ENCODE peak calls at places on chromosomes 13 and 19, in nine cellular contexts. X is neural progenitor cell; Q is left lung; V is CD8-positive, alpha-beta T cell; D is body of pancreas; E is cardiac muscle cell; B is RWPE2; N is pancreas; F is heart right ventricle. M is an unnamed sample.
A peak's percentile ranks its signal among the peaks of the same experiment; 100 is the strongest.

GRCh38 chr19:12959482-12959881 is 2.5 kb upstream of the GADD45GIP1 start:
- DNase-seq in X (no peak), D (no peak), E (no peak), V (no peak), N (no peak), B (no peak), Q (no peak), F (no peak), M (no peak)

GRCh38 chr13:42745655-42746054 is 35.7 kb upstream of the FAM216B start:
- DNase-seq in B (no peak), D (no peak), X (no peak), V (no peak), E (no peak), F (no peak), Q (no peak), N (no peak), M (no peak)

GRCh38 chr19:14577885-14578427 is 4.9 kb upstream of the CLEC17A start:
- DNase-seq in F (no peak), X (peak; percentile 35), B (no peak), V (no peak), Q (no peak), N (no peak), D (no peak), E (no peak), M (no peak)

GRCh38 chr19:58569943-58570670 is 3.0 kb downstream of the MZF1 start:
- DNase-seq in N (no peak), Q (peak; percentile 29), V (no peak), X (no peak), D (peak; percentile 2), F (no peak), E (no peak), B (no peak), M (no peak)

GRCh38 chr13:44853641-44854040 is 135.6 kb downstream of the NUFIP1 start:
- DNase-seq in N (peak; percentile 81), X (no peak), F (no peak), E (no peak), B (no peak), Q (no peak), D (peak; percentile 94), V (no peak), M (no peak)

GRCh38 chr13:28100149-28101121 is at the start of gene FLT3:
- DNase-seq in V (no peak), Q (peak; percentile 75), B (no peak), F (peak; percentile 18), D (peak; percentile 71), N (peak; percentile 53), X (peak; percentile 82), E (peak; percentile 49), M (no peak)

GRCh38 chr19:518292-519231 is 11.3 kb downstream of the TPGS1 start:
- DNase-seq in V (peak; percentile 47), X (peak; percentile 76), D (no peak), B (no peak), E (peak; percentile 59), F (no peak), Q (no peak), N (no peak), M (no peak)

GRCh38 chr13:100530645-100531044 is 57.9 kb downstream of the GGACT start:
- DNase-seq in F (no peak), B (no peak), V (no peak), E (no peak), X (no peak), D (no peak), N (no peak), Q (no peak), M (no peak)

GRCh38 chr19:7756258-7756657 is 6.8 kb upstream of the CLEC4M start:
- DNase-seq in Q (no peak), B (no peak), N (no peak), V (no peak), E (no peak), D (no peak), X (no peak), F (no peak), M (no peak)

GRCh38 chr19:15031675-15032074 is 17.6 kb upstream of the CASP14 start:
- DNase-seq in N (no peak), Q (no peak), D (no peak), E (no peak), B (no peak), F (no peak), X (no peak), V (no peak), M (no peak)

GRCh38 chr13:42047561-42048322 is 706 bp upstream of the DGKH start:
- DNase-seq in Q (peak; percentile 56), B (no peak), N (peak; percentile 36), D (peak; percentile 45), F (peak; percentile 48), E (peak; percentile 57), V (no peak), X (peak; percentile 79), M (no peak)

GRCh38 chr19:35901854-35902661 is at the start of gene HCST:
- DNase-seq in B (no peak), Q (peak; percentile 42), E (no peak), D (peak; percentile 50), X (no peak), F (no peak), V (peak; percentile 40), N (no peak), M (no peak)

GRCh38 chr19:38255759-38256052 is 468 bp downstream of the PPP1R14A start:
- DNase-seq in E (peak; percentile 56), V (no peak), F (no peak), Q (no peak), B (no peak), X (peak; percentile 46), D (no peak), N (no peak), M (no peak)

GRCh38 chr19:51293571-51294210 is 17.8 kb upstream of the IGLON5 start:
- DNase-seq in V (no peak), B (no peak), N (no peak), D (no peak), X (no peak), Q (no peak), E (no peak), F (no peak), M (no peak)

GRCh38 chr13:100753391-100753790 is 78.8 kb upstream of the TMTC4 start:
- DNase-seq in X (no peak), E (no peak), B (no peak), N (no peak), F (no peak), D (no peak), Q (no peak), V (no peak), M (no peak)

GRCh38 chr13:26377038-26377437 is 123.1 kb downstream of the CDK8 start:
- DNase-seq in N (no peak), B (no peak), E (peak; percentile 40), Q (no peak), D (no peak), X (peak; percentile 69), V (no peak), F (no peak), M (no peak)
- TF ChIP-seq CTCF in N (no peak), B (no peak), E (peak; percentile 41), Q (no peak), D (no peak), X (peak; percentile 68), V (peak; percentile 34), F (peak; percentile 23), M (peak; percentile 42)

GRCh38 chr19:2014731-2015610 is 543 bp downstream of the BTBD2 start:
- DNase-seq in Q (no peak), N (no peak), V (no peak), B (no peak), D (no peak), X (peak; percentile 85), F (peak; percentile 46), E (peak; percentile 66), M (no peak)
- H3K4me3 ChIP-seq in Q (peak overlapping the region; percentile 56), N (peak overlapping the region; percentile 33), V (peak overlapping the region; percentile 37), B (peak overlapping the region; percentile 67), D (peak overlapping the region; percentile 39), X (peak overlapping the region; percentile 65), F (peak overlapping the region; percentile 63), E (peak overlapping the region; percentile 67), M (peak overlapping the region; percentile 86)

GRCh38 chr19:10228925-10229324 is 2.2 kb downstream of the S1PR2 start:
- DNase-seq in D (no peak), V (no peak), Q (no peak), N (no peak), F (no peak), E (peak; percentile 44), B (no peak), X (peak; percentile 67), M (no peak)

GRCh38 chr19:10230155-10230903 is 802 bp downstream of the S1PR2 start:
- DNase-seq in Q (peak; percentile 55), E (peak; percentile 76), N (peak; percentile 30), D (peak; percentile 28), B (no peak), V (peak; percentile 25), F (peak; percentile 56), X (peak; percentile 84), M (no peak)

GRCh38 chr19:10231624-10232228 is 595 bp upstream of the S1PR2 start:
- DNase-seq in N (no peak), Q (no peak), E (no peak), X (no peak), D (no peak), V (no peak), F (no peak), B (no peak), M (no peak)

GRCh38 chr19:10228393-10228792 is 2.7 kb downstream of the S1PR2 start:
- DNase-seq in D (no peak), E (no peak), B (no peak), Q (no peak), F (no peak), X (no peak), N (no peak), V (no peak), M (no peak)

DNA sequence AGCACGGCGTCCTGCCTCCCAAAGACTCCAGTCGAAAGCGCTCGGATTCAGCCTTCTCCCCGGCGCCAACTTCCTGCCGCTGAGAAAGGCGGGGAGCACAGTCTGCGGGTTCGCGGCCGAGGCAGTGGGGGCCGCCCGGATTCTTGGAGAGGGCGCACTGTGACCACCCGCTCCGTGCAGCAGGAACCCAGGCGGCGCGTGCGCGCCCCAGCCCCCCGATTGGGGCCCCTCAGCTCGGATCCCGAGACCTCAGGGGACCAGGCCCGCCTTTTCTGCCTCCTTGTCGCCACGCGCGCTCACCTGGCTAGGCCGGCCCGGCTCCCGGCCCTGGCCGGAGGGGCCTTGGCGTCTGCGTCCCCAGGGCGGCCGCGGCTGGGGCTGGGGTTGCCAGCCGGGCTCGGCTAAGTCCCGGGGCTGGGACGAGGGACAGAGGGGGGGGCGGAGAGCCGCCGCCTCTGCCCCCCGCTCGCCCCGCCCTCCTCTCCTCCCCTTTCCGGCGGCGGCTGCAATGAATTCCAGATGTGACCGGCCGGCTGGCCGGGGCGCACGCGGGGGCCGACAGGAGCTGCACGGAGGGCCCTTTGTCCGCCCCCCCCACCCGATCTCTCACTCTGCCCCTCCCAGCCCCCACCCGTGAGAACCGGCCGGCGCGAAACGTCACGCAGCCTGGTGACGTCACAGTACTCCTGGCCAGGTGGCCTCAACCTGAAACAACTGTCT is at the start of gene S1PR2:
- DNase-seq in Q (peak; percentile 84), B (no peak), D (peak; percentile 73), N (peak; percentile 71), F (peak; percentile 86), E (peak; percentile 80), X (peak; percentile 93), V (peak; percentile 47), M (no peak)
- TF ChIP-seq CTCF in Q (no peak), B (no peak), D (no peak), N (no peak), F (no peak), E (no peak), X (no peak), V (no peak), M (no peak)

GRCh38 chr19:56507446-56508281 is at the start of gene ZNF471:
- DNase-seq in D (peak; percentile 99), V (peak; percentile 73), F (peak; percentile 99), B (peak; percentile 86), N (peak; percentile 95), Q (peak; percentile 98), X (peak; percentile 96), E (peak; percentile 93), M (peak; percentile 93)
- H3K4me3 ChIP-seq in D (peak within 1 kb of the TSS; percentile 57), V (peak within 1 kb of the TSS; percentile 73), F (peak within 1 kb of the TSS; percentile 81), B (peak within 1 kb of the TSS; percentile 51), N (peak within 1 kb of the TSS; percentile 47), Q (peak within 1 kb of the TSS; percentile 52), X (peak within 1 kb of the TSS; percentile 85), E (peak within 1 kb of the TSS; percentile 39), M (peak within 1 kb of the TSS; percentile 86)

GRCh38 chr13:75537401-75538365 is at the start of gene COMMD6:
- DNase-seq in D (peak; percentile 74), E (peak; percentile 86), Q (peak; percentile 81), F (peak; percentile 80), N (peak; percentile 70), B (peak; percentile 79), X (peak; percentile 92), V (peak; percentile 56), M (peak; percentile 56)
- TF ChIP-seq CTCF in D (peak; percentile 59), E (no peak), Q (peak; percentile 69), F (peak; percentile 53), N (peak; percentile 33), B (no peak), X (peak; percentile 38), V (no peak), M (peak; percentile 31)

M was measured in AG09309.